ENCODE peak calls at places on chromosome 21, in eight cellular contexts. B is brain microvascular endothelial cell, R is SK-N-SH, G is HCT116, F is sigmoid colon, X is fibroblast of lung, P is A673, V is GM23338. M is an unnamed sample. For H3K27me3, the result is how much of the 10 kb centered on the place peaks cover.

GRCh38 chr21:20276954-20277353 is 721.3 kb upstream of the NCAM2 start:
- DNase-seq in P (no peak), V (peak), X (no peak), R (no peak), G (no peak), F (no peak), B (no peak), M (no peak)

GRCh38 chr21:15617968-15618367 is 111.8 kb upstream of the USP25 start:
- DNase-seq in X (peak), P (peak), R (peak), G (no peak), F (no peak), V (peak), B (peak), M (no peak)

GRCh38 chr21:28072601-28073000 is 920.1 kb downstream of the LTN1 start:
- DNase-seq in V (no peak), R (no peak), P (no peak), G (no peak), F (no peak), B (no peak), X (no peak), M (no peak)

GRCh38 chr21:46155514-46156377 is at the start of gene FTCD:
- DNase-seq in G (no peak), V (no peak), R (no peak), P (no peak), B (no peak), X (no peak), F (peak), M (no peak)

GRCh38 chr21:16047857-16048256 is 318.1 kb downstream of the USP25 start:
- DNase-seq in V (no peak), F (no peak), B (no peak), X (peak), G (no peak), P (no peak), R (peak), M (no peak)

GRCh38 chr21:32994305-32994704 is 31.4 kb upstream of the OLIG2 start:
- DNase-seq in V (peak), G (no peak), P (peak), B (peak), X (peak), F (no peak), R (peak), M (no peak)

GRCh38 chr21:31658053-31658452 is 1.4 kb upstream of the SOD1 start:
- DNase-seq in F (no peak), P (no peak), X (no peak), R (no peak), V (no peak), G (no peak), B (no peak), M (no peak)

GRCh38 chr21:38315155-38315554 is 58.4 kb downstream of the KCNJ15 start:
- DNase-seq in P (no peak), B (no peak), F (no peak), R (no peak), V (no peak), X (no peak), G (no peak), M (no peak)

GRCh38 chr21:14620152-14620551 is 74.0 kb upstream of the SAMSN1 start:
- DNase-seq in F (no peak), R (no peak), V (no peak), X (no peak), P (no peak), B (no peak), G (no peak), M (no peak)

GRCh38 chr21:35399706-35400105 is 350.6 kb upstream of the RUNX1 start:
- DNase-seq in X (no peak), P (no peak), V (no peak), F (no peak), B (no peak), R (no peak), G (no peak), M (no peak)

GRCh38 chr21:31363720-31364119 is 19.7 kb upstream of the TIAM1 start:
- DNase-seq in P (no peak), G (no peak), B (no peak), V (no peak), F (no peak), X (no peak), R (no peak), M (no peak)

GRCh38 chr21:31497939-31498338 is 153.9 kb upstream of the TIAM1 start:
- DNase-seq in R (no peak), G (no peak), P (no peak), B (no peak), X (no peak), F (no peak), V (no peak), M (no peak)

GRCh38 chr21:14438204-14438603 is 55.3 kb upstream of the HSPA13 start:
- DNase-seq in B (no peak), V (no peak), P (peak), G (no peak), R (no peak), F (no peak), X (no peak), M (no peak)

GRCh38 chr21:15283789-15284188 is 219.0 kb upstream of the NRIP1 start:
- DNase-seq in F (no peak), X (no peak), P (no peak), R (no peak), V (no peak), B (no peak), G (no peak), M (no peak)

GRCh38 chr21:39720126-39720778 is 24.7 kb upstream of the IGSF5 start:
- DNase-seq in G (no peak), R (no peak), F (no peak), P (no peak), V (peak), X (no peak), B (no peak), M (no peak)

GRCh38 chr21:27132270-27132669 is 165.4 kb upstream of the ADAMTS5 start:
- DNase-seq in V (no peak), F (no peak), P (no peak), X (peak), B (no peak), R (no peak), G (no peak), M (no peak)

GRCh38 chr21:15210235-15210678 is 145.5 kb upstream of the NRIP1 start:
- DNase-seq in V (no peak), R (no peak), F (peak), G (no peak), B (no peak), X (peak), P (no peak), M (peak)

GRCh38 chr21:39313042-39313456 is 383 bp downstream of the BRWD1 start:
- DNase-seq in F (peak), G (no peak), B (peak), X (no peak), V (peak), R (peak), P (peak), M (no peak)

GRCh38 chr21:28858424-28858823 is 134.3 kb downstream of the LTN1 start:
- DNase-seq in B (no peak), P (no peak), G (no peak), X (no peak), V (no peak), R (no peak), F (no peak), M (no peak)

GRCh38 chr21:39452207-39452964 is 616 bp downstream of the SH3BGR start:
- DNase-seq in F (no peak), B (no peak), R (no peak), V (no peak), X (peak), G (no peak), P (no peak), M (no peak)

GRCh38 chr21:46325073-46325912 is 1.3 kb downstream of the PCNT start:
- DNase-seq in B (peak), X (peak), P (peak), V (peak), F (peak), G (peak), R (peak), M (no peak)

GRCh38 chr21:32301596-32301995 is 2.9 kb downstream of the MRAP start:
- DNase-seq in P (no peak), X (no peak), F (no peak), G (no peak), B (no peak), R (no peak), V (no peak), M (no peak)

GRCh38 chr21:16113052-16113715 is 383.4 kb downstream of the USP25 start:
- DNase-seq in V (no peak), X (peak), F (no peak), P (no peak), B (no peak), R (no peak), G (no peak), M (no peak)

GRCh38 chr21:38817371-38818335 is 11.9 kb downstream of the ETS2 start:
- DNase-seq in G (no peak), B (peak), V (no peak), F (no peak), R (no peak), X (peak), P (no peak), M (no peak)

GRCh38 chr21:32299695-32300094 is 1.0 kb downstream of the MRAP start:
- DNase-seq in P (no peak), V (no peak), R (no peak), B (no peak), X (no peak), F (no peak), G (no peak), M (no peak)

GRCh38 chr21:27812279-27812678 is 845.4 kb upstream of the ADAMTS5 start:
- DNase-seq in B (no peak), P (no peak), F (no peak), X (peak), G (no peak), V (no peak), R (no peak), M (no peak)

GRCh38 chr21:16205527-16205926 is 475.7 kb downstream of the USP25 start:
- DNase-seq in B (no peak), X (no peak), G (no peak), V (no peak), R (no peak), P (no peak), F (no peak), M (no peak)

GRCh38 chr21:23725576-23725975 is 1881.7 kb downstream of the MRPL39 start:
- DNase-seq in P (peak), V (peak), R (no peak), F (no peak), G (no peak), X (no peak), B (no peak), M (no peak)

GRCh38 chr21:46160563-46161179 is 5.3 kb upstream of the FTCD start:
- DNase-seq in X (no peak), R (peak), B (no peak), V (no peak), F (peak), P (no peak), G (no peak), M (no peak)

GRCh38 chr21:35438643-35439404 is 389.7 kb upstream of the RUNX1 start:
- DNase-seq in F (no peak), R (no peak), P (no peak), X (peak), B (no peak), G (no peak), V (no peak), M (no peak)

GRCh38 chr21:15850645-15851044 is 120.9 kb downstream of the USP25 start:
- DNase-seq in V (no peak), F (no peak), G (no peak), B (peak), R (no peak), X (peak), P (no peak), M (no peak)

GRCh38 chr21:15058718-15059316 is 6.0 kb downstream of the NRIP1 start:
- DNase-seq in X (peak), G (peak), P (peak), V (peak), B (peak), F (no peak), R (no peak), M (no peak)

GRCh38 chr21:26966360-26966977 is 419 bp downstream of the ADAMTS5 start:
- DNase-seq in B (no peak), V (peak), G (no peak), P (no peak), F (peak), R (no peak), X (no peak), M (no peak)

DNA sequence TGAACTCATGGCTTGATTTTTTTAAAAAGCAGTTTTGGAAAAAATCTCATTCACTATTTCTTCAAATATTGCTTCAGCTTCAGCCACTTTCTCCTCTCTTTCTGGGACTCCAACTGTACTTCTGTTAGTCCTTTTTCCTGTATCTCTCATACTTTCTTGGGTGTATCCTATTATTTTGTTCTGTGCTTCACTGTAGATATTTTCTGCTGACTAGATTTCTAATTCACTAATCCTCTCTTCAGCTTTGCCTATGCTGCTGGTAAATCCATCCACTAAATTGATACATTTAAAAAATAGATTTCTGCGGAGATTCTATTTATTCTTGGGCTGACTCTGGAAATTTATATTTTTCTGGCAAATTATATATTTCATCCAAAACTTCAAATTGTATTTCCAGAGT is 4.9 kb upstream of the KCNE2 start:
- DNase-seq in V (no peak), F (no peak), G (no peak), R (no peak), X (no peak), P (no peak), B (no peak), M (no peak)
- H3K27me3 ChIP-seq in V (under half), F (under half), G (under half), R (under half), X (under half), P (under half), B (under half), M (under half)

GRCh38 chr21:41817228-41817627 is 50.4 kb upstream of the RIPK4 start:
- DNase-seq in X (peak), P (peak), G (peak), R (peak), B (peak), V (peak), F (peak), M (no peak)
- TF ChIP-seq CTCF in X (peak), P (peak), G (peak), R (peak), B (peak), V (peak), F (no peak), M (peak)

DNA sequence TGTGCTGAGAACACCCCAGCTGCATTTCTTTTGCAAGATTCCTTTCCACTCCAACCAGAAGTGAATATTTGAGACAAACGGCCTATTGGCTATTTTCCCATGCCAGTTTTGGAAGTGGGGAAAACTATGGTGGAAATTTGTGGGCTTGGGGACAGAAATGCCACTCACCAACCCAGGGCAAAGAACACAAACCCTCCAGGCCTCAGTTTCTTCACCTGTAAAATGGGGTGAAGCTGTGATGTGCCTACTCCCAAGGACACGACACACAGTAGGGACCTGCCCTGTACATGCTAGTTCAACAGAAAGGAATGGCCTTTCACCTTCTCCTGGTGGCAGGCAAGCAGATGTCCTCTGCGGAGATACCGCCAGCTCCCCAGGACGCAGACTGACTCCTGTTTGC is 46.5 kb downstream of the SIM2 start:
- DNase-seq in F (no peak), P (no peak), R (no peak), V (no peak), G (no peak), B (no peak), X (no peak), M (no peak)
- H3K27me3 ChIP-seq in F (under half), P (under half), R (under half), V (under half), G (under half), B (under half), X (under half), M (under half)

GRCh38 chr21:45115141-45115540 is 40.8 kb downstream of the ADARB1 start:
- DNase-seq in G (no peak), X (no peak), V (no peak), F (no peak), B (no peak), R (no peak), P (no peak), M (no peak)

GRCh38 chr21:45119812-45120211 is 45.4 kb downstream of the ADARB1 start:
- DNase-seq in P (no peak), F (no peak), R (no peak), X (no peak), V (no peak), G (no peak), B (no peak), M (no peak)

GRCh38 chr21:45116066-45116465 is 41.7 kb downstream of the ADARB1 start:
- DNase-seq in V (no peak), B (no peak), F (peak), P (no peak), G (no peak), R (no peak), X (no peak), M (no peak)

GRCh38 chr21:45118099-45118498 is 43.7 kb downstream of the ADARB1 start:
- DNase-seq in P (no peak), F (no peak), G (no peak), X (no peak), V (no peak), B (no peak), R (no peak), M (no peak)

DNA sequence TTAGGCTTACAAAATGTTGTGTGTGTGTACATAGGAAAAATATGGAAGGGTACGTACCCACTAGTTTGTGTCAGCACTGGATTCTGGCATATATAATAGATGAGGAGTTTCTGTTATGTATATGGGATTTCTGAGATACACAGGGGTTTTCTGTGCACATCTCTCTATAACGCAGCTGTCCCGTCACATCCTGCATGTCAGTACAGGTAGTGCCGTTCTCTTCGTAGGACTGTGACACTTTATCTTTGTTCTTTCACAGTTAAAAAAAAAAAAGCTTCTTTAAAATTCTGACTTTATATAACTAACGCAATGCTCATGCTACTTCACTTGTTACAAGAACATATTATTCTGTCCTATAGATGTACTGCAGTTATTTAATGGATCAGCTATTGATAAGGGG is 42.9 kb downstream of the ADARB1 start:
- DNase-seq in X (no peak), G (no peak), B (no peak), F (no peak), R (no peak), V (no peak), P (no peak), M (no peak)
- TF ChIP-seq CTCF in X (no peak), G (no peak), B (no peak), F (no peak), R (no peak), V (no peak), P (no peak), M (no peak)

DNA sequence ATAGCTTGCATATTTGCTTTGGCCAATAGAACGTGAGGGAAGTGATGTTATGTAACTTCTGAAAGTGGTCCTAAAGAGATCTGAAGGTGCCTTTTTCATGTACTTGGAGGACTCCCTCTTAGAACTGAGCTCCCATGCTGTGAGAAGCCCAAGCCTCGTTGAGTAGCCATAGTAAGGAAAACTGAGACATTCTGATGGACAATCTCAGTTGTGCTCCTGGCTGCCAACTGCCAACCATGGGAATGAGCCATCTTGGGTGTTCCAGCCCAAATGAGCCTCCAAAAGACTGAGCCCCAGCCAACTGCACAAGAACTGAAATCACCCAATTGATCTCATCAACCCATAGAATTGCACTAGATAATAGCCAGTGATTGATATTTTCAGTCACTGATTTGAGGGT is 106.7 kb downstream of the MRPL39 start:
- DNase-seq in R (no peak), X (no peak), G (no peak), V (no peak), B (no peak), F (no peak), P (no peak), M (no peak)
- H3K27me3 ChIP-seq in R (under half), X (under half), G (under half), V (under half), B (under half), F (under half), P (under half), M (under half)

DNA sequence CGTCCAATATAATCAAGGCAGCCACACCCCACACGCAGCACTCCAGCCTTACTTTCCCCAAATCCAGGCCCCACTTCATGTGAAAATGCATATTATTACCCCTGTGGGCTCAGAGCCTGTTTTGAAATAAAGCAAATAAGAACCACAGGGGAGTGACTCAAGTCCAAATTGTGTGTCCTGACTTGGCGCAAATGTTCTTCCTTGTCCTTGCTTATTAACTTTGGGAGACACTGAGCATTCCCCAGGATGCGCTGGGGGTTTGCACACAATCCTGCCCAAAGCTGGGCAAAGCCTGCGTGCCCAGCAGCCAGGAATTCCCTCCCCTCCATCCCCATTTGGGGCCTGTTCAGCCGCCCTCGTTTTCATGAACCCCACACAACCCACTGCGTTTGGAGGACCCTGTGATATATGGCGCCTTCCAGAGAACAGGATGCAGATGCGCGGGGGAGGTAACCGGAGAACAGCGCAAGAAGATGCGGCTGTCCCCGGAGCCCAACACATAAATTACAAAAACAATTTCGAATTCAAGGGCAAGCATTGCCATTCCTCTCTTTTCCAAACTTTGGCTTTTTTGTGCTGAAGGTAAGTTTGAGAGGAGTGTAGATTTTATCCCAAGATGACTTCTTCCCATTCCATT is 42.4 kb upstream of the CLDN14 start:
- DNase-seq in V (no peak), X (no peak), G (no peak), P (no peak), B (no peak), R (no peak), F (no peak), M (no peak)
- TF ChIP-seq CTCF in V (no peak), X (no peak), G (no peak), P (no peak), B (no peak), R (no peak), F (no peak), M (no peak)

DNA sequence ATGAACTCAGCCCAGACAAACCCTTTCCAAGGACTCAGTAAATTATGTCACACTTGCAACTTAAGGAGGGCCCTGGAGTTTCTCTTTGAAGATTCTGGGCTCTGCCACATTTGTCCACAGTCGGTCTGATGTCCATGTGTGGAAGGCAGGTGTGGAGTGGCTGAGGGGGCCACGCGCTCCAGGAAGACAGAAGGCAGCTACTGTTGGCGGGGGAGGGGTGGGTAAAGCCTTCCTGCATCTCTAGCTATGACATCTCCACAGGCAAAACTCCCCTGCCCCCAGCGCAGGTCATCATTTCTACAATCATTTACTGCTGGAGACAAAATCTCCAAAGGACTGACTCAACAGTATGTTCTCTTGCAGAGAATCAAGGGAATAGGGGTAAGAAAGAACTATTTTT is 11.3 kb upstream of the TSPEAR start:
- DNase-seq in X (no peak), P (no peak), R (no peak), B (no peak), V (no peak), G (no peak), F (no peak), M (no peak)
- H3K27me3 ChIP-seq in X (under half), P (under half), R (half or more), B (under half), V (under half), G (under half), F (half or more), M (under half)

GRCh38 chr21:42500736-42501135 is 4.7 kb upstream of the RSPH1 start:
- DNase-seq in V (no peak), X (no peak), F (no peak), R (no peak), B (no peak), G (no peak), P (no peak), M (no peak)
- TF ChIP-seq CTCF in V (no peak), X (no peak), F (no peak), R (no peak), B (no peak), G (no peak), P (no peak), M (no peak)